ENCODE peak calls at places on chromosome 4, in five cellular contexts. J is RWPE1; R is neural crest cell; F is cardiac fibroblast; E is CD4-positive, alpha-beta T cell. Y is an unnamed sample.

GRCh38 chr4:146488495-146489174 is 33.1 kb downstream of the SLC10A7 start:
- DNase-seq in R (no peak), J (no peak), F (peak), E (no peak), Y (no peak)

GRCh38 chr4:30941641-30942040 is 221.5 kb downstream of the PCDH7 start:
- DNase-seq in F (no peak), J (no peak), R (no peak), E (no peak), Y (no peak)

GRCh38 chr4:151227731-151228130 is 49.2 kb upstream of the PRSS48 start:
- DNase-seq in E (no peak), J (peak), F (peak), R (no peak), Y (peak)

GRCh38 chr4:162116085-162116784 is 47.6 kb downstream of the FSTL5 start:
- DNase-seq in R (no peak), F (no peak), E (no peak), J (no peak), Y (no peak)

GRCh38 chr4:168183717-168184571 is 91.6 kb downstream of the ANXA10 start:
- DNase-seq in F (peak), E (no peak), J (peak), R (no peak), Y (peak)

GRCh38 chr4:121692261-121692660 is 4.5 kb downstream of the ANXA5 start:
- DNase-seq in E (no peak), J (no peak), R (no peak), F (no peak), Y (no peak)

GRCh38 chr4:4990857-4991540 is 28.3 kb downstream of the CYTL1 start:
- DNase-seq in E (no peak), F (peak), J (peak), R (no peak), Y (peak)

GRCh38 chr4:118904935-118905334 is 16.3 kb downstream of the SYNPO2 start:
- DNase-seq in E (no peak), R (no peak), F (peak), J (no peak), Y (no peak)

GRCh38 chr4:146029939-146030710 is 91.5 kb upstream of the ZNF827 start:
- DNase-seq in J (no peak), F (no peak), E (no peak), R (no peak), Y (no peak)

GRCh38 chr4:172709376-172709775 is 459.2 kb upstream of the GALNT7 start:
- DNase-seq in R (no peak), E (no peak), F (no peak), J (no peak), Y (no peak)

GRCh38 chr4:7800996-7801395 is 138.7 kb downstream of the AFAP1 start:
- DNase-seq in J (no peak), F (no peak), R (no peak), E (no peak), Y (no peak)

Y was measured in fibroblast of villous mesenchyme.